ENCODE peak calls at places on chromosome 10, in eight cellular contexts. I is GM23338, G is HepG2, E is ascending aorta, Q is ovary, M is tibial nerve, C is DND-41, X is BJ. F is an unnamed sample. For H3K36me3, the result is how much of the 10 kb centered on the place peaks cover.

GRCh38 chr10:24952701-24953349 is 419 bp upstream of the PRTFDC1 start:
- DNase-seq in G (no peak), C (peak), I (peak), E (no peak), Q (peak), X (no peak), M (peak), F (peak)

GRCh38 chr10:77501152-77501845 is 136.3 kb downstream of the KCNMA1 start:
- DNase-seq in C (no peak), G (no peak), E (no peak), X (peak), I (no peak), Q (no peak), M (no peak), F (no peak)

GRCh38 chr10:11483189-11484148 is 128.0 kb downstream of the USP6NL start:
- DNase-seq in M (no peak), Q (no peak), I (no peak), C (no peak), E (no peak), G (no peak), X (no peak), F (no peak)

GRCh38 chr10:105681051-105681450 is 1040.0 kb downstream of the SORCS3 start:
- DNase-seq in E (no peak), G (no peak), Q (no peak), C (no peak), X (no peak), I (no peak), M (no peak), F (no peak)

GRCh38 chr10:75660833-75661232 is 229.4 kb downstream of the LRMDA start:
- DNase-seq in X (no peak), G (no peak), Q (no peak), M (no peak), I (no peak), E (no peak), C (no peak), F (no peak)

GRCh38 chr10:22978287-22978686 is 50.4 kb downstream of the ARMC3 start:
- DNase-seq in E (no peak), Q (no peak), M (no peak), C (no peak), X (no peak), G (no peak), I (no peak), F (no peak)

GRCh38 chr10:75034131-75034512 is 77.3 kb upstream of the SAMD8 start:
- DNase-seq in Q (peak), C (no peak), G (no peak), I (no peak), E (no peak), M (no peak), X (no peak), F (no peak)

GRCh38 chr10:34801066-34801738 is 13.9 kb downstream of the PARD3 start:
- DNase-seq in X (no peak), I (no peak), C (no peak), M (peak), G (no peak), Q (no peak), E (no peak), F (no peak)

GRCh38 chr10:49141541-49142332 is 7.9 kb upstream of the FAM170B start:
- DNase-seq in I (no peak), Q (no peak), E (no peak), X (no peak), G (no peak), M (no peak), C (no peak), F (no peak)

GRCh38 chr10:16816142-16816541 is 1.1 kb downstream of the RSU1 start:
- DNase-seq in I (no peak), E (no peak), Q (no peak), X (no peak), M (no peak), G (no peak), C (no peak), F (no peak)

GRCh38 chr10:17833656-17834055 is 24.5 kb downstream of the MRC1 start:
- DNase-seq in I (no peak), C (no peak), X (no peak), Q (no peak), M (no peak), E (no peak), G (no peak), F (no peak)

GRCh38 chr10:112467541-112468075 is 20.6 kb downstream of the VTI1A start:
- DNase-seq in M (no peak), I (no peak), E (no peak), Q (no peak), X (no peak), G (no peak), C (no peak), F (no peak)

GRCh38 chr10:112963835-112964234 is 13.8 kb downstream of the TCF7L2 start:
- DNase-seq in G (no peak), Q (no peak), C (no peak), I (no peak), E (no peak), M (no peak), X (no peak), F (no peak)

GRCh38 chr10:77493851-77494788 is 143.5 kb downstream of the KCNMA1 start:
- DNase-seq in M (no peak), E (no peak), C (no peak), Q (no peak), G (peak), X (no peak), I (peak), F (no peak)

GRCh38 chr10:24891823-24892222 is 60.6 kb downstream of the PRTFDC1 start:
- DNase-seq in M (no peak), G (no peak), C (no peak), I (no peak), Q (no peak), E (no peak), X (peak), F (no peak)

GRCh38 chr10:123614888-123615287 is 51.3 kb upstream of the GPR26 start:
- DNase-seq in Q (peak), I (peak), C (peak), E (no peak), X (no peak), G (peak), M (peak), F (peak)

GRCh38 chr10:79335470-79336235 is 11.6 kb upstream of the PPIF start:
- DNase-seq in X (no peak), C (no peak), M (no peak), I (no peak), Q (peak), G (peak), E (no peak), F (no peak)

GRCh38 chr10:104806791-104807190 is 165.7 kb downstream of the SORCS3 start:
- DNase-seq in C (no peak), Q (no peak), I (no peak), M (no peak), X (no peak), G (no peak), E (no peak), F (no peak)

GRCh38 chr10:101843032-101843991 is at the start of gene KCNIP2:
- DNase-seq in E (no peak), Q (no peak), G (no peak), C (peak), I (peak), X (no peak), M (no peak), F (no peak)

GRCh38 chr10:61904711-61905445 is 3.4 kb downstream of the ARID5B start:
- DNase-seq in M (no peak), Q (no peak), G (peak), X (no peak), E (no peak), I (peak), C (no peak), F (peak)

GRCh38 chr10:114305521-114305925 is 66.5 kb downstream of the VWA2 start:
- DNase-seq in Q (no peak), C (no peak), E (no peak), M (no peak), I (no peak), X (no peak), G (no peak), F (no peak)

GRCh38 chr10:8112230-8112915 is 57.9 kb downstream of the GATA3 start:
- DNase-seq in G (no peak), C (no peak), Q (no peak), M (no peak), E (no peak), X (no peak), I (no peak), F (peak)

GRCh38 chr10:116737582-116738358 is 4.6 kb downstream of the HSPA12A start:
- DNase-seq in E (no peak), X (no peak), C (no peak), I (peak), G (no peak), M (no peak), Q (peak), F (no peak)

GRCh38 chr10:125296598-125296997 is 136.2 kb upstream of the CTBP2 start:
- DNase-seq in E (no peak), I (no peak), M (no peak), G (no peak), Q (no peak), X (no peak), C (no peak), F (peak)

GRCh38 chr10:86180861-86181260 is 185.7 kb downstream of the GRID1 start:
- DNase-seq in Q (no peak), I (no peak), X (no peak), E (no peak), G (no peak), C (no peak), M (no peak), F (no peak)

GRCh38 chr10:13399236-13399635 is 51.1 kb upstream of the SEPHS1 start:
- DNase-seq in G (peak), C (peak), E (no peak), Q (no peak), M (no peak), I (no peak), X (no peak), F (no peak)
- TF ChIP-seq CTCF in G (peak), C (no peak), E (no peak), Q (no peak), M (no peak), I (peak), X (no peak), F (no peak)

DNA sequence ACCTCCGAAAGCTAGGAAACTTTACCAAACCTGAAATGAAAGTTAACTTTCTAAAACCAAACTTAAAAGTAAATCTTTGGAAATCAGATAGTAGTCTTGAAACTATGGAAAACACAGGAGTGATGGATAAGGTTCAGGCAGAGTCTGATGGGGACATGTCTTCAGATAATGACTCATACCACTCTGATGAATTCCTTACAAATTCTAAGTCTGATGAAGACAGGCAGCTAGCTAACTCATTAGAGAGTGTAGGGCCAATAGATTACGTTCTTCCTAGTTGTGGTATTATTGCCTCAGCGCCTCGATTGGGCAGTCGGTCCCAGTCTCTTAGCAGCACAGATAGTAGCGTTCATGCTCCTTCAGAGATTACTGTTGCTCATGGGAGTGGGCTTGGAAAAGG is 45.9 kb downstream of the MCMBP start:
- DNase-seq in E (no peak), X (no peak), C (no peak), G (no peak), M (no peak), I (no peak), Q (no peak), F (no peak)
- H3K36me3 ChIP-seq in E (under half), X (under half), C (under half), G (under half), M (under half), I (half or more), Q (under half), F (under half)

DNA sequence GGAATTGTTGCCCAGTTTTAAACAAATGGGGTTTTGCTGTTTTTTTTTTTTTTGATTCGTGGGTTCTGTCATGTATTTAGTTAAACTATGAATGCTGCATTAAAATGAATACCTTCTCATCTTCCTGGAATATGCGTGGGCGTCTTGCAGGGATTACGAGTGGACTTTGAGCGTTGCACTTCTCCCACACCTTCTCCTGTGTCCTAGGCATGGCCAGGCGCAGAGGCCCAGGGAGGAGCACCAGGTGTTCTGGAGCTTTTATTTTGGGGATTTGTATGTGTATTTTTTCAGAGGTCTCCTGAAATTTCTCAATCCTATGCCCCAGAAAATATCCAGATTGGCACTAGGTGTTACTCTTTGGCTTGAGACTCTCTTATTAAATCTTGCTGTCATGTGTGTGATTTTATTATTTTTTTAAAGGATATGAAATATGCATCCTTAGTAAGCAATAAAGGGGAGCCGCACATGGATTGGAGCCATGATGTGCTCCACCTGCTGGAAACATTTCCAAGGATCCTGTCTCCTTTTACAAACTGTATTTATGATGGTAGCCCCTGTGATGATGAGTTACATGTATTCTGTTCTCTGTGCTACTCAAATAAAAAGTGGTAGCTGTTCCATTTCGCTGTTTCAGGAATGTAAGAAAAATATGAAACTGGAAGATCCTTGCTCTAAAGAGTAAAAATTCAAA is 482.2 kb upstream of the KLF6 start:
- DNase-seq in E (no peak), I (no peak), X (no peak), M (no peak), Q (no peak), C (no peak), G (no peak), F (no peak)
- TF ChIP-seq CTCF in E (no peak), I (peak), X (peak), M (no peak), Q (no peak), C (no peak), G (peak), F (peak)

GRCh38 chr10:45627412-45628048 is 45.0 kb downstream of the ZFAND4 start:
- DNase-seq in X (no peak), Q (peak), I (no peak), E (no peak), C (no peak), G (no peak), M (no peak), F (no peak)
- H3K36me3 ChIP-seq in X (under half), Q (under half), I (under half), E (under half), C (under half), G (under half), M (under half), F (under half)